ENCODE peak calls at places on chromosomes 1 and 21, in eight cellular contexts. One of them, this sample, is unnamed.

GRCh38 chr21:41098481-41098880 is 69.5 kb upstream of the BACE2 start:
- DNase-seq in lower lobe of right lung: no peak
- DNase-seq in mammary epithelial cell: no peak
- DNase-seq in CD4-positive, CD25-positive, alpha-beta regulatory T cell: no peak
- DNase-seq in tibial artery: no peak
- DNase-seq in transverse colon: no peak
- DNase-seq in stomach: no peak
- DNase-seq in Panc1: no peak
- DNase-seq in this sample: no peak

GRCh38 chr1:6727535-6727934 is 25.9 kb upstream of the DNAJC11 start:
- DNase-seq in lower lobe of right lung: peak; percentile 56
- DNase-seq in mammary epithelial cell: peak; percentile 34
- DNase-seq in CD4-positive, CD25-positive, alpha-beta regulatory T cell: peak; percentile 65
- DNase-seq in tibial artery: peak; percentile 75
- DNase-seq in transverse colon: peak; percentile 61
- DNase-seq in stomach: peak; percentile 53
- DNase-seq in Panc1: peak; percentile 52
- DNase-seq in this sample: peak; percentile 87

GRCh38 chr1:212218911-212219310 is 66.3 kb upstream of the PPP2R5A start:
- DNase-seq in lower lobe of right lung: no peak
- DNase-seq in mammary epithelial cell: no peak
- DNase-seq in CD4-positive, CD25-positive, alpha-beta regulatory T cell: no peak
- DNase-seq in tibial artery: no peak
- DNase-seq in transverse colon: no peak
- DNase-seq in stomach: no peak
- DNase-seq in Panc1: no peak
- DNase-seq in this sample: no peak

GRCh38 chr1:2396476-2396875 is 4.8 kb downstream of the RER1 start:
- DNase-seq in lower lobe of right lung: no peak
- DNase-seq in mammary epithelial cell: no peak
- DNase-seq in CD4-positive, CD25-positive, alpha-beta regulatory T cell: no peak
- DNase-seq in tibial artery: no peak
- DNase-seq in transverse colon: no peak
- DNase-seq in stomach: no peak
- DNase-seq in Panc1: no peak
- DNase-seq in this sample: no peak

GRCh38 chr21:32965281-32965680 is 60.5 kb upstream of the OLIG2 start:
- DNase-seq in lower lobe of right lung: no peak
- DNase-seq in mammary epithelial cell: no peak
- DNase-seq in CD4-positive, CD25-positive, alpha-beta regulatory T cell: no peak
- DNase-seq in tibial artery: no peak
- DNase-seq in transverse colon: no peak
- DNase-seq in stomach: no peak
- DNase-seq in Panc1: no peak
- DNase-seq in this sample: no peak

GRCh38 chr1:9872430-9873165 is 37.5 kb downstream of the CTNNBIP1 start:
- DNase-seq in lower lobe of right lung: no peak
- DNase-seq in mammary epithelial cell: no peak
- DNase-seq in CD4-positive, CD25-positive, alpha-beta regulatory T cell: no peak
- DNase-seq in tibial artery: no peak
- DNase-seq in transverse colon: no peak
- DNase-seq in stomach: no peak
- DNase-seq in Panc1: no peak
- DNase-seq in this sample: no peak

GRCh38 chr1:94550800-94551241 is 9.3 kb upstream of the F3 start:
- DNase-seq in lower lobe of right lung: no peak
- DNase-seq in mammary epithelial cell: no peak
- DNase-seq in CD4-positive, CD25-positive, alpha-beta regulatory T cell: no peak
- DNase-seq in tibial artery: no peak
- DNase-seq in transverse colon: no peak
- DNase-seq in stomach: peak; percentile 36
- DNase-seq in Panc1: no peak
- DNase-seq in this sample: no peak

GRCh38 chr1:33180226-33181037 is 1.4 kb downstream of the TRIM62 start:
- DNase-seq in lower lobe of right lung: peak; percentile 95
- DNase-seq in mammary epithelial cell: peak; percentile 83
- DNase-seq in CD4-positive, CD25-positive, alpha-beta regulatory T cell: peak; percentile 89
- DNase-seq in tibial artery: peak; percentile 92
- DNase-seq in transverse colon: peak; percentile 92
- DNase-seq in stomach: peak; percentile 93
- DNase-seq in Panc1: no peak
- DNase-seq in this sample: peak; percentile 94

GRCh38 chr1:32618673-32619221 is 31.6 kb downstream of the ZBTB8OS start:
- DNase-seq in lower lobe of right lung: no peak
- DNase-seq in mammary epithelial cell: no peak
- DNase-seq in CD4-positive, CD25-positive, alpha-beta regulatory T cell: no peak
- DNase-seq in tibial artery: no peak
- DNase-seq in transverse colon: no peak
- DNase-seq in stomach: no peak
- DNase-seq in Panc1: no peak
- DNase-seq in this sample: no peak

GRCh38 chr1:68442822-68443556 is 6.8 kb downstream of the RPE65 start:
- DNase-seq in lower lobe of right lung: no peak
- DNase-seq in mammary epithelial cell: peak; percentile 81
- DNase-seq in CD4-positive, CD25-positive, alpha-beta regulatory T cell: peak; percentile 6
- DNase-seq in tibial artery: peak; percentile 22
- DNase-seq in transverse colon: peak; percentile 7
- DNase-seq in stomach: peak; percentile 27
- DNase-seq in Panc1: peak; percentile 48
- DNase-seq in this sample: no peak

GRCh38 chr1:72062584-72062983 is 219.8 kb downstream of the NEGR1 start:
- DNase-seq in lower lobe of right lung: no peak
- DNase-seq in mammary epithelial cell: peak; percentile 87
- DNase-seq in CD4-positive, CD25-positive, alpha-beta regulatory T cell: no peak
- DNase-seq in tibial artery: no peak
- DNase-seq in transverse colon: no peak
- DNase-seq in stomach: no peak
- DNase-seq in Panc1: no peak
- DNase-seq in this sample: no peak

GRCh38 chr1:36555041-36555440 is 72.3 kb upstream of the CSF3R start:
- DNase-seq in lower lobe of right lung: peak; percentile 12
- DNase-seq in mammary epithelial cell: no peak
- DNase-seq in CD4-positive, CD25-positive, alpha-beta regulatory T cell: no peak
- DNase-seq in tibial artery: no peak
- DNase-seq in transverse colon: no peak
- DNase-seq in stomach: no peak
- DNase-seq in Panc1: no peak
- DNase-seq in this sample: no peak

GRCh38 chr1:17890815-17891191 is 135.7 kb downstream of the ACTL8 start:
- DNase-seq in lower lobe of right lung: no peak
- DNase-seq in mammary epithelial cell: no peak
- DNase-seq in CD4-positive, CD25-positive, alpha-beta regulatory T cell: no peak
- DNase-seq in tibial artery: no peak
- DNase-seq in transverse colon: no peak
- DNase-seq in stomach: no peak
- DNase-seq in Panc1: no peak
- DNase-seq in this sample: no peak

GRCh38 chr1:244915736-244916135 is 51.4 kb upstream of the HNRNPU start:
- DNase-seq in lower lobe of right lung: no peak
- DNase-seq in mammary epithelial cell: no peak
- DNase-seq in CD4-positive, CD25-positive, alpha-beta regulatory T cell: no peak
- DNase-seq in tibial artery: no peak
- DNase-seq in transverse colon: no peak
- DNase-seq in stomach: no peak
- DNase-seq in Panc1: no peak
- DNase-seq in this sample: no peak

GRCh38 chr21:37915516-37915915 is 741 bp downstream of the KCNJ6 start:
- DNase-seq in lower lobe of right lung: no peak
- DNase-seq in mammary epithelial cell: peak; percentile 8
- DNase-seq in CD4-positive, CD25-positive, alpha-beta regulatory T cell: no peak
- DNase-seq in tibial artery: no peak
- DNase-seq in transverse colon: no peak
- DNase-seq in stomach: no peak
- DNase-seq in Panc1: no peak
- DNase-seq in this sample: no peak

GRCh38 chr21:23401278-23401677 is 2206.0 kb downstream of the MRPL39 start:
- DNase-seq in lower lobe of right lung: no peak
- DNase-seq in mammary epithelial cell: no peak
- DNase-seq in CD4-positive, CD25-positive, alpha-beta regulatory T cell: no peak
- DNase-seq in tibial artery: no peak
- DNase-seq in transverse colon: no peak
- DNase-seq in stomach: no peak
- DNase-seq in Panc1: peak; percentile 2
- DNase-seq in this sample: no peak

GRCh38 chr1:3127738-3128137 is 58.7 kb downstream of the PRDM16 start:
- DNase-seq in lower lobe of right lung: peak; percentile 73
- DNase-seq in mammary epithelial cell: no peak
- DNase-seq in CD4-positive, CD25-positive, alpha-beta regulatory T cell: no peak
- DNase-seq in tibial artery: peak; percentile 53
- DNase-seq in transverse colon: no peak
- DNase-seq in stomach: no peak
- DNase-seq in Panc1: no peak
- DNase-seq in this sample: peak; percentile 85

GRCh38 chr1:24540906-24541710 is 14.8 kb upstream of the NCMAP start:
- DNase-seq in lower lobe of right lung: no peak
- DNase-seq in mammary epithelial cell: peak; percentile 56
- DNase-seq in CD4-positive, CD25-positive, alpha-beta regulatory T cell: peak; percentile 62
- DNase-seq in tibial artery: no peak
- DNase-seq in transverse colon: peak; percentile 65
- DNase-seq in stomach: peak; percentile 60
- DNase-seq in Panc1: peak; percentile 28
- DNase-seq in this sample: no peak
- H3K4me1 ChIP-seq in lower lobe of right lung: peaks cover 8% of the 10 kb centered on the region
- H3K4me1 ChIP-seq in mammary epithelial cell: peaks cover 34% of the 10 kb centered on the region
- H3K4me1 ChIP-seq in CD4-positive, CD25-positive, alpha-beta regulatory T cell: peaks cover 62% of the 10 kb centered on the region
- H3K4me1 ChIP-seq in tibial artery: no peaks in the 10 kb centered on the region
- H3K4me1 ChIP-seq in transverse colon: peaks cover 16% of the 10 kb centered on the region
- H3K4me1 ChIP-seq in stomach: peaks cover 10% of the 10 kb centered on the region
- H3K4me1 ChIP-seq in Panc1: peaks cover 33% of the 10 kb centered on the region
- H3K4me1 ChIP-seq in this sample: no peaks in the 10 kb centered on the region

GRCh38 chr1:50981741-50982140 is 11.7 kb downstream of the CDKN2C start:
- DNase-seq in lower lobe of right lung: no peak
- DNase-seq in mammary epithelial cell: no peak
- DNase-seq in CD4-positive, CD25-positive, alpha-beta regulatory T cell: no peak
- DNase-seq in tibial artery: no peak
- DNase-seq in transverse colon: no peak
- DNase-seq in stomach: no peak
- DNase-seq in Panc1: no peak
- DNase-seq in this sample: no peak
- H3K4me3 ChIP-seq in lower lobe of right lung: no peak overlapping the region
- H3K4me3 ChIP-seq in mammary epithelial cell: no peak overlapping the region
- H3K4me3 ChIP-seq in CD4-positive, CD25-positive, alpha-beta regulatory T cell: no peak overlapping the region
- H3K4me3 ChIP-seq in tibial artery: peak overlapping the region; percentile 24
- H3K4me3 ChIP-seq in transverse colon: no peak overlapping the region
- H3K4me3 ChIP-seq in stomach: no peak overlapping the region
- H3K4me3 ChIP-seq in Panc1: no peak overlapping the region
- H3K4me3 ChIP-seq in this sample: peak overlapping the region; percentile 10

GRCh38 chr1:12602633-12603024 is 15.4 kb downstream of the DHRS3 start:
- DNase-seq in lower lobe of right lung: no peak
- DNase-seq in mammary epithelial cell: no peak
- DNase-seq in CD4-positive, CD25-positive, alpha-beta regulatory T cell: no peak
- DNase-seq in tibial artery: no peak
- DNase-seq in transverse colon: no peak
- DNase-seq in stomach: no peak
- DNase-seq in Panc1: no peak
- DNase-seq in this sample: no peak

GRCh38 chr1:12600335-12600734 is 17.7 kb downstream of the DHRS3 start:
- DNase-seq in lower lobe of right lung: no peak
- DNase-seq in mammary epithelial cell: no peak
- DNase-seq in CD4-positive, CD25-positive, alpha-beta regulatory T cell: no peak
- DNase-seq in tibial artery: peak; percentile 89
- DNase-seq in transverse colon: no peak
- DNase-seq in stomach: peak; percentile 93
- DNase-seq in Panc1: no peak
- DNase-seq in this sample: peak; percentile 94

GRCh38 chr1:12599657-12600056 is 18.4 kb downstream of the DHRS3 start:
- DNase-seq in lower lobe of right lung: no peak
- DNase-seq in mammary epithelial cell: no peak
- DNase-seq in CD4-positive, CD25-positive, alpha-beta regulatory T cell: no peak
- DNase-seq in tibial artery: no peak
- DNase-seq in transverse colon: no peak
- DNase-seq in stomach: no peak
- DNase-seq in Panc1: no peak
- DNase-seq in this sample: no peak

GRCh38 chr1:12601690-12602632 is 16.0 kb downstream of the DHRS3 start:
- DNase-seq in lower lobe of right lung: no peak
- DNase-seq in mammary epithelial cell: peak; percentile 47
- DNase-seq in CD4-positive, CD25-positive, alpha-beta regulatory T cell: no peak
- DNase-seq in tibial artery: peak; percentile 72
- DNase-seq in transverse colon: no peak
- DNase-seq in stomach: no peak
- DNase-seq in Panc1: no peak
- DNase-seq in this sample: peak; percentile 93

GRCh38 chr1:12600880-12601633 is 17.0 kb downstream of the DHRS3 start:
- DNase-seq in lower lobe of right lung: no peak
- DNase-seq in mammary epithelial cell: no peak
- DNase-seq in CD4-positive, CD25-positive, alpha-beta regulatory T cell: peak; percentile 57
- DNase-seq in tibial artery: no peak
- DNase-seq in transverse colon: peak; percentile 68
- DNase-seq in stomach: peak; percentile 68
- DNase-seq in Panc1: no peak
- DNase-seq in this sample: no peak
- H3K4me1 ChIP-seq in lower lobe of right lung: peaks cover 96% of the 10 kb centered on the region
- H3K4me1 ChIP-seq in mammary epithelial cell: peaks cover 45% of the 10 kb centered on the region
- H3K4me1 ChIP-seq in CD4-positive, CD25-positive, alpha-beta regulatory T cell: peaks cover 20% of the 10 kb centered on the region
- H3K4me1 ChIP-seq in tibial artery: peaks cover 60% of the 10 kb centered on the region
- H3K4me1 ChIP-seq in transverse colon: peaks cover 66% of the 10 kb centered on the region
- H3K4me1 ChIP-seq in stomach: peaks cover 91% of the 10 kb centered on the region
- H3K4me1 ChIP-seq in Panc1: peaks cover 95% of the 10 kb centered on the region
- H3K4me1 ChIP-seq in this sample: peaks cover 2% of the 10 kb centered on the region

DNA sequence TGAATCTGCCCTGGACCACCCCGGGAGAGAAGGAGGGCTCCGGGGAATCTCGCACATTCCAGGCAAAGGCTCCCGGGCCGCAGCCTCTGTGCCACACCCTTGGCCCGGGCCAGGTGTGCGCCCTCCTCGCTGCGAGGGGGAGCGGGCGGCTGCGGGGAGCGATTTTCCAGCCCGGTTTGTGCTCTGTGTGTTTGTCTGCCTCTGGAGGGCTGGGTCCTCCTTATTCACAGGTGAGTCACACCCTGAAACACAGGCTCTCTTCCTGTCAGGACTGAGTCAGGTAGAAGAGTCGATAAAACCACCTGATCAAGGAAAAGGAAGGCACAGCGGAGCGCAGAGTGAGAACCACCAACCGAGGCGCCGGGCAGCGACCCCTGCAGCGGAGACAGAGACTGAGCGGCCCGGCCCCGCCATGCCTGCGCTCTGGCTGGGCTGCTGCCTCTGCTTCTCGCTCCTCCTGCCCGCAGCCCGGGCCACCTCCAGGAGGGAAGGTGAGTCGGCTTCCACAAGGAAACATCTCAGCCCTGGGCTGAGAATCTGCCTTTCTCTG is at the start of gene LAMC2:
- DNase-seq in lower lobe of right lung: peak; percentile 72
- DNase-seq in mammary epithelial cell: peak; percentile 99
- DNase-seq in CD4-positive, CD25-positive, alpha-beta regulatory T cell: peak; percentile 41
- DNase-seq in tibial artery: no peak
- DNase-seq in transverse colon: peak; percentile 77
- DNase-seq in stomach: peak; percentile 66
- DNase-seq in Panc1: no peak
- DNase-seq in this sample: no peak
- H3K4me3 ChIP-seq in lower lobe of right lung: peak within 1 kb of the TSS; percentile 50
- H3K4me3 ChIP-seq in mammary epithelial cell: peak within 1 kb of the TSS; percentile 92
- H3K4me3 ChIP-seq in CD4-positive, CD25-positive, alpha-beta regulatory T cell: no peak within 1 kb of the TSS
- H3K4me3 ChIP-seq in tibial artery: no peak within 1 kb of the TSS
- H3K4me3 ChIP-seq in transverse colon: no peak within 1 kb of the TSS
- H3K4me3 ChIP-seq in stomach: peak within 1 kb of the TSS; percentile 46
- H3K4me3 ChIP-seq in Panc1: peak within 1 kb of the TSS; percentile 30
- H3K4me3 ChIP-seq in this sample: no peak within 1 kb of the TSS

This sample was measured in aorta.